ENCODE peak calls at places on chromosomes 7 and 10, in five cellular contexts. One of them, this sample, is unnamed.

GRCh38 chr10:75002351-75002725 is 109.1 kb upstream of the SAMD8 start:
- DNase-seq in fibroblast of lung: no peak
- DNase-seq in A549: no peak
- DNase-seq in uterus: no peak
- DNase-seq in cardiac muscle cell: no peak
- DNase-seq in this sample: no peak

GRCh38 chr7:151215396-151215795 is 5.1 kb upstream of the H2BK1 start:
- DNase-seq in fibroblast of lung: no peak
- DNase-seq in A549: no peak
- DNase-seq in uterus: no peak
- DNase-seq in cardiac muscle cell: no peak
- DNase-seq in this sample: no peak

GRCh38 chr10:49323171-49323895 is 24.4 kb downstream of the C10orf71 start:
- DNase-seq in fibroblast of lung: no peak
- DNase-seq in A549: no peak
- DNase-seq in uterus: no peak
- DNase-seq in cardiac muscle cell: no peak
- DNase-seq in this sample: peak; percentile 53

GRCh38 chr10:87816163-87816841 is 1.7 kb downstream of the ATAD1 start:
- DNase-seq in fibroblast of lung: no peak
- DNase-seq in A549: no peak
- DNase-seq in uterus: no peak
- DNase-seq in cardiac muscle cell: no peak
- DNase-seq in this sample: no peak

GRCh38 chr7:2606539-2606936 is 25.2 kb upstream of the TTYH3 start:
- DNase-seq in fibroblast of lung: no peak
- DNase-seq in A549: no peak
- DNase-seq in uterus: no peak
- DNase-seq in cardiac muscle cell: no peak
- DNase-seq in this sample: peak; percentile 51

GRCh38 chr10:126504051-126504760 is 115.9 kb upstream of the ADAM12 start:
- DNase-seq in fibroblast of lung: peak; percentile 76
- DNase-seq in A549: peak; percentile 74
- DNase-seq in uterus: peak; percentile 15
- DNase-seq in cardiac muscle cell: peak; percentile 79
- DNase-seq in this sample: peak; percentile 16

GRCh38 chr7:10696064-10696463 is 277.6 kb upstream of the PHF14 start:
- DNase-seq in fibroblast of lung: no peak
- DNase-seq in A549: no peak
- DNase-seq in uterus: no peak
- DNase-seq in cardiac muscle cell: no peak
- DNase-seq in this sample: no peak

GRCh38 chr10:129617768-129618167 is 150.7 kb downstream of the MGMT start:
- DNase-seq in fibroblast of lung: no peak
- DNase-seq in A549: no peak
- DNase-seq in uterus: no peak
- DNase-seq in cardiac muscle cell: no peak
- DNase-seq in this sample: no peak

GRCh38 chr7:115649429-115649828 is 381.1 kb downstream of the TFEC start:
- DNase-seq in fibroblast of lung: no peak
- DNase-seq in A549: no peak
- DNase-seq in uterus: no peak
- DNase-seq in cardiac muscle cell: no peak
- DNase-seq in this sample: no peak

GRCh38 chr10:6170638-6171037 is 32.1 kb upstream of the PFKFB3 start:
- DNase-seq in fibroblast of lung: no peak
- DNase-seq in A549: no peak
- DNase-seq in uterus: no peak
- DNase-seq in cardiac muscle cell: no peak
- DNase-seq in this sample: no peak

GRCh38 chr7:832292-832967 is at the start of gene SUN1:
- DNase-seq in fibroblast of lung: peak; percentile 63
- DNase-seq in A549: peak; percentile 71
- DNase-seq in uterus: peak; percentile 51
- DNase-seq in cardiac muscle cell: peak; percentile 72
- DNase-seq in this sample: no peak

GRCh38 chr7:103432713-103433112 is 13.3 kb downstream of the SLC26A5 start:
- DNase-seq in fibroblast of lung: no peak
- DNase-seq in A549: no peak
- DNase-seq in uterus: no peak
- DNase-seq in cardiac muscle cell: no peak
- DNase-seq in this sample: no peak

GRCh38 chr7:105102557-105103352 is 88.8 kb downstream of the KMT2E start:
- DNase-seq in fibroblast of lung: no peak
- DNase-seq in A549: no peak
- DNase-seq in uterus: no peak
- DNase-seq in cardiac muscle cell: no peak
- DNase-seq in this sample: no peak

GRCh38 chr10:43284341-43284910 is 17.6 kb upstream of the RASGEF1A start:
- DNase-seq in fibroblast of lung: no peak
- DNase-seq in A549: peak; percentile 26
- DNase-seq in uterus: no peak
- DNase-seq in cardiac muscle cell: no peak
- DNase-seq in this sample: no peak

GRCh38 chr10:32954080-32954479 is 4.0 kb downstream of the ITGB1 start:
- DNase-seq in fibroblast of lung: no peak
- DNase-seq in A549: peak; percentile 72
- DNase-seq in uterus: no peak
- DNase-seq in cardiac muscle cell: no peak
- DNase-seq in this sample: no peak
- H3K4me3 ChIP-seq in fibroblast of lung: peak overlapping the region; percentile 99
- H3K4me3 ChIP-seq in A549: peak overlapping the region; percentile 74
- H3K4me3 ChIP-seq in uterus: no peak overlapping the region
- H3K4me3 ChIP-seq in cardiac muscle cell: no peak overlapping the region
- H3K4me3 ChIP-seq in this sample: peak overlapping the region; percentile 97

DNA sequence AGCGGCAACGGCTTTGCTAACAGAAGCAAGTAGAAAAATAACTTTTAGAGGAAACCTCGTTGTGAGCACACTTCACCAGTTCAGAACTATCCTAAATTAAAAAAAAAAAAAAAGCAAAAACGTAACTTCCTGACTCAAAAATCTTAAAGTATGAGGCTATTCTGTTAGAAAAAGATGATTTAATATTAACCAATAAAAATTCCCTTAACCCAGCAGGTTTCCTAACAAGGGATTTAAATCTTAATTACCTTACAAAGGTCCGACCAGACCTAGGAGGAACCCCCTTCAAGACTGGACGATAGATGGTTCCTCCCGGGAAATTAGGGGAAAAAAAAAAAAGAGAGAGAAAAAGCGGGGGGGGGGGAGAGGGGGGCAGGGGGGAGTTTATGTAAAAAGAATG is 22.9 kb upstream of the CHST3 start:
- DNase-seq in fibroblast of lung: no peak
- DNase-seq in A549: no peak
- DNase-seq in uterus: no peak
- DNase-seq in cardiac muscle cell: no peak
- DNase-seq in this sample: no peak
- H3K9me3 ChIP-seq in fibroblast of lung: no peaks in the 10 kb centered on the region
- H3K9me3 ChIP-seq in A549: no peaks in the 10 kb centered on the region
- H3K9me3 ChIP-seq in uterus: peaks cover 12% of the 10 kb centered on the region
- H3K9me3 ChIP-seq in cardiac muscle cell: no peaks in the 10 kb centered on the region
- H3K9me3 ChIP-seq in this sample: peaks cover 40% of the 10 kb centered on the region

GRCh38 chr10:112898540-112899395 is 51.3 kb upstream of the TCF7L2 start:
- DNase-seq in fibroblast of lung: peak; percentile 77
- DNase-seq in A549: peak; percentile 95
- DNase-seq in uterus: no peak
- DNase-seq in cardiac muscle cell: peak; percentile 73
- DNase-seq in this sample: no peak
- H3K4me3 ChIP-seq in fibroblast of lung: peak overlapping the region; percentile 43
- H3K4me3 ChIP-seq in A549: peak overlapping the region; percentile 33
- H3K4me3 ChIP-seq in uterus: no peak overlapping the region
- H3K4me3 ChIP-seq in cardiac muscle cell: peak overlapping the region; percentile 10
- H3K4me3 ChIP-seq in this sample: peak overlapping the region; percentile 44

GRCh38 chr7:101216001-101216859 is 1.2 kb downstream of the PLOD3 start:
- DNase-seq in fibroblast of lung: no peak
- DNase-seq in A549: no peak
- DNase-seq in uterus: no peak
- DNase-seq in cardiac muscle cell: peak; percentile 42
- DNase-seq in this sample: no peak
- H3K9me3 ChIP-seq in fibroblast of lung: no peaks in the 10 kb centered on the region
- H3K9me3 ChIP-seq in A549: no peaks in the 10 kb centered on the region
- H3K9me3 ChIP-seq in uterus: no peaks in the 10 kb centered on the region
- H3K9me3 ChIP-seq in cardiac muscle cell: no peaks in the 10 kb centered on the region
- H3K9me3 ChIP-seq in this sample: no peaks in the 10 kb centered on the region

GRCh38 chr7:99406557-99406956 is 1.8 kb downstream of the PDAP1 start:
- DNase-seq in fibroblast of lung: no peak
- DNase-seq in A549: no peak
- DNase-seq in uterus: no peak
- DNase-seq in cardiac muscle cell: no peak
- DNase-seq in this sample: no peak
- H3K4me3 ChIP-seq in fibroblast of lung: peak overlapping the region; percentile 99
- H3K4me3 ChIP-seq in A549: peak overlapping the region; percentile 99
- H3K4me3 ChIP-seq in uterus: no peak overlapping the region
- H3K4me3 ChIP-seq in cardiac muscle cell: no peak overlapping the region
- H3K4me3 ChIP-seq in this sample: peak overlapping the region; percentile 99

GRCh38 chr7:157625973-157626790 is 289.4 kb downstream of the DNAJB6 start:
- DNase-seq in fibroblast of lung: no peak
- DNase-seq in A549: no peak
- DNase-seq in uterus: no peak
- DNase-seq in cardiac muscle cell: no peak
- DNase-seq in this sample: no peak
- H3K9me3 ChIP-seq in fibroblast of lung: no peaks in the 10 kb centered on the region
- H3K9me3 ChIP-seq in A549: no peaks in the 10 kb centered on the region
- H3K9me3 ChIP-seq in uterus: no peaks in the 10 kb centered on the region
- H3K9me3 ChIP-seq in cardiac muscle cell: no peaks in the 10 kb centered on the region
- H3K9me3 ChIP-seq in this sample: no peaks in the 10 kb centered on the region

GRCh38 chr7:42645906-42646305 is 266.0 kb downstream of the C7orf25 start:
- DNase-seq in fibroblast of lung: peak; percentile 39
- DNase-seq in A549: no peak
- DNase-seq in uterus: no peak
- DNase-seq in cardiac muscle cell: peak; percentile 17
- DNase-seq in this sample: no peak

GRCh38 chr7:42650701-42651100 is 261.2 kb downstream of the C7orf25 start:
- DNase-seq in fibroblast of lung: no peak
- DNase-seq in A549: no peak
- DNase-seq in uterus: no peak
- DNase-seq in cardiac muscle cell: no peak
- DNase-seq in this sample: no peak

GRCh38 chr7:42650171-42650570 is 261.7 kb downstream of the C7orf25 start:
- DNase-seq in fibroblast of lung: no peak
- DNase-seq in A549: no peak
- DNase-seq in uterus: no peak
- DNase-seq in cardiac muscle cell: no peak
- DNase-seq in this sample: no peak
- H3K4me3 ChIP-seq in fibroblast of lung: no peak overlapping the region
- H3K4me3 ChIP-seq in A549: no peak overlapping the region
- H3K4me3 ChIP-seq in uterus: no peak overlapping the region
- H3K4me3 ChIP-seq in cardiac muscle cell: no peak overlapping the region
- H3K4me3 ChIP-seq in this sample: no peak overlapping the region

DNA sequence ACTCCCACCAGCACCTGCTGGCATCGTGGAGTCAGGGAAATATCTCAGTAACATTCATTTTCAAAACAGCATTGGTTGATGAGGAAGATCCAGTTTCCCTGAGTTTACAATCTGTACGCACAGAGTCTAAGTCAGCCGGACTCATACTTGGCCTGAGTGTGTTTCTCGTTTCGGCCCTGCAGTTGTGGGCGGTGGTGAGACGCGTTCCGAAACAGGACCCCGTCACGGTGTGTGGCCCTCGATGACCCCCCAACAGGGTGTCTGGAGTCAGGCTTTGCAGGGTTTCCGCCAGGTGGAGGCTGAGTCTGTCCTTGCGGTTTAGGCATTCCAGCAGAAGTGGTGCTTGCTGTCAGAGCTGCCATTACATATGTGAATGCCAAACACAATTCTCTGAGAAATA is 317.5 kb downstream of the DNAJB6 start:
- DNase-seq in fibroblast of lung: no peak
- DNase-seq in A549: no peak
- DNase-seq in uterus: no peak
- DNase-seq in cardiac muscle cell: no peak
- DNase-seq in this sample: no peak
- H3K9me3 ChIP-seq in fibroblast of lung: no peaks in the 10 kb centered on the region
- H3K9me3 ChIP-seq in A549: no peaks in the 10 kb centered on the region
- H3K9me3 ChIP-seq in uterus: no peaks in the 10 kb centered on the region
- H3K9me3 ChIP-seq in cardiac muscle cell: no peaks in the 10 kb centered on the region
- H3K9me3 ChIP-seq in this sample: peaks cover 7% of the 10 kb centered on the region

DNA sequence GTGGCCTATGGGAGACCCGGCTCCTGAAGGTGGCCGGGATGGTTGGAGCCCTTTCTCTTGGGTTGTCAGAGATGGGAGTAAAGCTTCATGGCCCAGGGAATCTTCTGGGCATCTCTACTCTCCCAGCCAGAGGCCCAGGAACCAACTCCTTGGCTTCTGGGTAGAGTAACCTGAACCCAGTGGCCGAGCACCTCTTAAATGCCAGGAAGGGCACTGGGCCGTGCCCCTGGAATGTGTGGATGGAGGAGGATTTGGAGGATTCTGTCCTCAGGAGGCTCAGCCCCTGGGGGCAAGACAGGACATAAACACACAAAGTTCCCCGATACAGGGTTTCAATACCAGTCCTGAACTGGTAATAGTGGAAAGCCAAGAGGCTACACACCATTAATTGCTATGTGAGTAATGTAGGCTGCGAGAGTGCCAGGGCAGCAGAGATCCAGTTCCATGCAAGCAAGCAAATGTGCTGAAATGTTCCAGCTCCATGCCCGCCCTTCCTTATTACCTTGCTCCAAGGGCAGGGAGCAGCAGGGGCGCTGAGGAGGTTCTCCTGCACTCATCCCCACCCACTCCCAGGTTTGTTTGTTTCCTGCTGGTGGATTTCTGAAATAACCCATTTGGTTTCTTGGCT is 1.2 kb downstream of the PALD1 start:
- DNase-seq in fibroblast of lung: no peak
- DNase-seq in A549: no peak
- DNase-seq in uterus: no peak
- DNase-seq in cardiac muscle cell: no peak
- DNase-seq in this sample: no peak
- H3K4me3 ChIP-seq in fibroblast of lung: no peak overlapping the region
- H3K4me3 ChIP-seq in A549: no peak overlapping the region
- H3K4me3 ChIP-seq in uterus: peak overlapping the region; percentile 61
- H3K4me3 ChIP-seq in cardiac muscle cell: no peak overlapping the region
- H3K4me3 ChIP-seq in this sample: peak overlapping the region; percentile 77

This sample was measured in left ventricle myocardium inferior.